ENCODE peak calls at places on chromosomes 4 and X, in four cellular contexts. One of them, this sample, is unnamed.

GRCh38 chr4:49032440-49033161 is 46.5 kb downstream of the CWH43 start:
- DNase-seq in GM12878: no peak
- DNase-seq in GM12891: peak
- DNase-seq in K562: peak
- DNase-seq in this sample: no peak

GRCh38 chr4:22389240-22389871 is 126.5 kb downstream of the ADGRA3 start:
- DNase-seq in GM12878: no peak
- DNase-seq in GM12891: peak
- DNase-seq in K562: peak
- DNase-seq in this sample: peak

GRCh38 chrX:46840946-46841740 is 4.3 kb downstream of the RP2 start:
- DNase-seq in GM12878: no peak
- DNase-seq in GM12891: no peak
- DNase-seq in K562: no peak
- DNase-seq in this sample: no peak

GRCh38 chr4:177484613-177485021 is 42.4 kb upstream of the AGA start:
- DNase-seq in GM12878: no peak
- DNase-seq in GM12891: no peak
- DNase-seq in K562: no peak
- DNase-seq in this sample: no peak

GRCh38 chr4:44927361-44928061 is 201.2 kb upstream of the GNPDA2 start:
- DNase-seq in GM12878: no peak
- DNase-seq in GM12891: no peak
- DNase-seq in K562: peak
- DNase-seq in this sample: no peak

GRCh38 chrX:16797358-16797757 is 11.1 kb downstream of the TXLNG start:
- DNase-seq in GM12878: no peak
- DNase-seq in GM12891: no peak
- DNase-seq in K562: no peak
- DNase-seq in this sample: no peak

GRCh38 chr4:3747582-3747906 is 18.6 kb upstream of the ADRA2C start:
- DNase-seq in GM12878: no peak
- DNase-seq in GM12891: no peak
- DNase-seq in K562: peak
- DNase-seq in this sample: no peak

GRCh38 chr4:149531861-149532260 is 283.8 kb downstream of the IQCM start:
- DNase-seq in GM12878: no peak
- DNase-seq in GM12891: no peak
- DNase-seq in K562: no peak
- DNase-seq in this sample: no peak

GRCh38 chrX:151873096-151873495 is 39.6 kb upstream of the MAGEA4 start:
- DNase-seq in GM12878: no peak
- DNase-seq in GM12891: no peak
- DNase-seq in K562: no peak
- DNase-seq in this sample: no peak

GRCh38 chrX:151870603-151871002 is 42.1 kb upstream of the MAGEA4 start:
- DNase-seq in GM12878: no peak
- DNase-seq in GM12891: no peak
- DNase-seq in K562: no peak
- DNase-seq in this sample: no peak

GRCh38 chrX:151875270-151876026 is 37.2 kb upstream of the MAGEA4 start:
- DNase-seq in GM12878: no peak
- DNase-seq in GM12891: no peak
- DNase-seq in K562: no peak
- DNase-seq in this sample: no peak

DNA sequence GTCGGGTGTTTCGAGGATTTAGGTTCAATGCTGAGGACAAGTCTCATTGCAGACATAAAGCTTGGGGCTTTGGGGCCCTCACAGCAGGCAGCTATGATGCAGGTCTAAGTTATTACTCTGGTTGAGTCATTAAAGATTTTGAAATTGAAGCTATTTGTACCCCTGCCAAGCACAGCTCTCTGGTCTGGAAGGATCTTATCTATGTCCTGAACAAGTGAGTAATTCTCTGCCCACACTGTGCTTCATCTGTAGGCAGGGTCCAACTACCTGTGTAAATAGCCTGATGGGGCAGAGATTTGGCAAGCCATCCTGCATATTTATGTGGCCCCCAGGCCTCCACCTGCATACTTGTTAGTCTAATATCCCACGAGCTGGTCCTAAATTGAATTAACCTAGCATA is 41.4 kb upstream of the MAGEA4 start:
- DNase-seq in GM12878: no peak
- DNase-seq in GM12891: no peak
- DNase-seq in K562: no peak
- DNase-seq in this sample: no peak
- TF ChIP-seq SPI1 in GM12878: no peak
- TF ChIP-seq SPI1 in GM12891: no peak
- TF ChIP-seq SPI1 in K562: no peak
- TF ChIP-seq SPI1 in this sample: no peak

DNA sequence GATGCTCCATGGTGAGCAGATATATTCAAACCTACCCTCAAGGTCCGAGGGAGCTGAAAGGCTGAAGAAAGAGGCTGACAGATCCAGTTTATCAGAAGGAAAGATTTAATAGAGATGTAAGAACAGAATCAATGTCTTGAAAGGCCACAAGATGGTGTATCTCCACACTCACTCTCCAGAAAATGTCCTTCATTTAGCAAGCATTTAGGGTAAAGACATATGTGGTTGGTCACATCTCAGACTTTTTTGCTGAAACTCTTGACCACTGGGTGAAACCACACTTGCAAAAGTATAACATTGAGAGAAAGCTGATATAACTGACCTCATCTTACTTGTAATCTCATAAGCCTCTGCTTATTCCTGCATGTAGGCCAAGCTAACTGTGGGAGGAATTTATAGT is 745.8 kb upstream of the GALNTL6 start:
- DNase-seq in GM12878: peak
- DNase-seq in GM12891: no peak
- DNase-seq in K562: no peak
- DNase-seq in this sample: no peak
- TF ChIP-seq SPI1 in GM12878: no peak
- TF ChIP-seq SPI1 in GM12891: no peak
- TF ChIP-seq SPI1 in K562: no peak
- TF ChIP-seq SPI1 in this sample: no peak

DNA sequence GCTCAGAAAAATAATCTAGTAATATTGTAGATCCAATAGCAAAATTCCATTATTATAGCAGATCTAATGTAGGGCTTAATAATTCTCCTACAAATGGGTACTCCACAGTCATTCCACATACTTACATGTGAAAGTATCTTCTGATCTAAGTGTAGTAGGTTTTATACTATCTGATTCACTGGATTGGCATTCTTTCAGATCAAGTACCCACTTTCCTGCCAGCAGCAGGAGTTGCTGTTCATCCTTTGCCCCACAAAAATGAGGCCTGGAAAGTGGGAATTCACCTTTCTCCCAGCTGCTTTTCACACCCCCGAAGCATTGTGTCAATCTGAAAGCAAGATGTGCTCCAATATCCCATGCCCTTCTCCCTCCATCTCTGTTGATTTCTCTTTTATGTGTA is 77.1 kb upstream of the RXFP1 start:
- DNase-seq in GM12878: no peak
- DNase-seq in GM12891: no peak
- DNase-seq in K562: no peak
- DNase-seq in this sample: no peak
- TF ChIP-seq SPI1 in GM12878: no peak
- TF ChIP-seq SPI1 in GM12891: no peak
- TF ChIP-seq SPI1 in K562: no peak
- TF ChIP-seq SPI1 in this sample: no peak

GRCh38 chrX:37371578-37371981 is 22.4 kb downstream of the PRRG1 start:
- DNase-seq in GM12878: no peak
- DNase-seq in GM12891: no peak
- DNase-seq in K562: no peak
- DNase-seq in this sample: no peak
- TF ChIP-seq SPI1 in GM12878: no peak
- TF ChIP-seq SPI1 in GM12891: no peak
- TF ChIP-seq SPI1 in K562: no peak
- TF ChIP-seq SPI1 in this sample: no peak

GRCh38 chr4:185110375-185110823 is 32.7 kb upstream of the SLC25A4 start:
- DNase-seq in GM12878: no peak
- DNase-seq in GM12891: no peak
- DNase-seq in K562: no peak
- DNase-seq in this sample: no peak
- TF ChIP-seq SPI1 in GM12878: no peak
- TF ChIP-seq SPI1 in GM12891: no peak
- TF ChIP-seq SPI1 in K562: no peak
- TF ChIP-seq SPI1 in this sample: no peak

GRCh38 chr4:53640576-53641459 is 49.5 kb upstream of the LNX1 start:
- DNase-seq in GM12878: peak
- DNase-seq in GM12891: no peak
- DNase-seq in K562: no peak
- DNase-seq in this sample: no peak
- TF ChIP-seq SPI1 in GM12878: no peak
- TF ChIP-seq SPI1 in GM12891: no peak
- TF ChIP-seq SPI1 in K562: no peak
- TF ChIP-seq SPI1 in this sample: no peak

GRCh38 chr4:145697332-145697731 is 17.4 kb downstream of the C4orf51 start:
- DNase-seq in GM12878: no peak
- DNase-seq in GM12891: no peak
- DNase-seq in K562: no peak
- DNase-seq in this sample: no peak

GRCh38 chr4:145690610-145691009 is 10.7 kb downstream of the C4orf51 start:
- DNase-seq in GM12878: no peak
- DNase-seq in GM12891: no peak
- DNase-seq in K562: no peak
- DNase-seq in this sample: no peak

GRCh38 chr4:145698507-145698906 is 18.6 kb downstream of the C4orf51 start:
- DNase-seq in GM12878: no peak
- DNase-seq in GM12891: no peak
- DNase-seq in K562: no peak
- DNase-seq in this sample: no peak

GRCh38 chr4:145694929-145695328 is 15.0 kb downstream of the C4orf51 start:
- DNase-seq in GM12878: no peak
- DNase-seq in GM12891: no peak
- DNase-seq in K562: no peak
- DNase-seq in this sample: no peak
- TF ChIP-seq SPI1 in GM12878: no peak
- TF ChIP-seq SPI1 in GM12891: no peak
- TF ChIP-seq SPI1 in K562: no peak
- TF ChIP-seq SPI1 in this sample: no peak

GRCh38 chr4:8319061-8319460 is 49.5 kb downstream of the HTRA3 start:
- DNase-seq in GM12878: no peak
- DNase-seq in GM12891: no peak
- DNase-seq in K562: no peak
- DNase-seq in this sample: no peak

GRCh38 chr4:8321220-8321619 is 51.7 kb downstream of the HTRA3 start:
- DNase-seq in GM12878: no peak
- DNase-seq in GM12891: no peak
- DNase-seq in K562: no peak
- DNase-seq in this sample: no peak

GRCh38 chr4:8320386-8320750 is 50.8 kb downstream of the HTRA3 start:
- DNase-seq in GM12878: no peak
- DNase-seq in GM12891: no peak
- DNase-seq in K562: peak
- DNase-seq in this sample: no peak

GRCh38 chr4:8318509-8318908 is 49.0 kb downstream of the HTRA3 start:
- DNase-seq in GM12878: no peak
- DNase-seq in GM12891: no peak
- DNase-seq in K562: no peak
- DNase-seq in this sample: no peak

GRCh38 chr4:8319731-8320385 is 50.3 kb downstream of the HTRA3 start:
- DNase-seq in GM12878: no peak
- DNase-seq in GM12891: no peak
- DNase-seq in K562: no peak
- DNase-seq in this sample: no peak
- TF ChIP-seq SPI1 in GM12878: no peak
- TF ChIP-seq SPI1 in GM12891: no peak
- TF ChIP-seq SPI1 in K562: no peak
- TF ChIP-seq SPI1 in this sample: no peak

GRCh38 chr4:185657191-185657590 is 121.9 kb upstream of the PDLIM3 start:
- DNase-seq in GM12878: no peak
- DNase-seq in GM12891: no peak
- DNase-seq in K562: no peak
- DNase-seq in this sample: no peak
- TF ChIP-seq SPI1 in GM12878: no peak
- TF ChIP-seq SPI1 in GM12891: no peak
- TF ChIP-seq SPI1 in K562: no peak
- TF ChIP-seq SPI1 in this sample: no peak